ENCODE peak calls at places on chromosomes 4 and X, in eight cellular contexts. A is activated CD4-positive, alpha-beta T cell treated with anti-CD3 and anti-CD28 coated beads for 1 hour; M is NCI-H345; R is T-helper 2 cell; Z is progenitor cell of endocrine pancreas; Q is stimulated activated CD4-positive, alpha-beta T cell treated with anti-CD3 and anti-CD28 coated beads, TNF-alpha, amount 100 ng/mL, for 48 hours; H is NCI-H1092; U is occipital lobe. D is an unnamed sample.

GRCh38 chr4:168743576-168743975 is 246.7 kb downstream of the PALLD start:
- DNase-seq in A (no peak), M (peak), R (no peak), Z (no peak), Q (no peak), H (no peak), U (no peak), D (peak)

GRCh38 chr4:87506974-87507701 is 22.0 kb downstream of the SPARCL1 start:
- DNase-seq in A (no peak), M (no peak), R (peak), Z (no peak), Q (no peak), H (no peak), U (no peak), D (no peak)

GRCh38 chr4:78592104-78592783 is 40.7 kb downstream of the ANXA3 start:
- DNase-seq in A (no peak), M (no peak), R (peak), Z (no peak), Q (no peak), H (no peak), U (no peak), D (no peak)

GRCh38 chr4:158462611-158463010 is 59.1 kb upstream of the RXFP1 start:
- DNase-seq in A (no peak), M (no peak), R (no peak), Z (no peak), Q (no peak), H (no peak), U (no peak), D (no peak)

GRCh38 chrX:42825201-42825600 is 47.2 kb upstream of the PPP1R2C start:
- DNase-seq in A (no peak), M (no peak), R (no peak), Z (no peak), Q (no peak), H (no peak), U (no peak), D (no peak)

GRCh38 chr4:185341841-185342240 is 53.9 kb downstream of the LRP2BP start:
- DNase-seq in A (no peak), M (no peak), R (peak), Z (no peak), Q (no peak), H (no peak), U (no peak), D (no peak)

GRCh38 chr4:131430302-131430701 is 1718.8 kb upstream of the PCDH10 start:
- DNase-seq in A (no peak), M (no peak), R (peak), Z (no peak), Q (no peak), H (no peak), U (no peak), D (no peak)

GRCh38 chr4:179415842-179416223 is 1973.6 kb upstream of the AGA start:
- DNase-seq in A (no peak), M (no peak), R (no peak), Z (no peak), Q (no peak), H (no peak), U (no peak), D (peak)

GRCh38 chrX:134821901-134822300 is 163.6 kb upstream of the PLAC1 start:
- DNase-seq in A (no peak), M (no peak), R (no peak), Z (no peak), Q (no peak), H (no peak), U (no peak), D (no peak)

GRCh38 chr4:79528241-79528706 is 120.2 kb upstream of the GK2 start:
- DNase-seq in A (no peak), M (no peak), R (peak), Z (no peak), Q (no peak), H (no peak), U (no peak), D (no peak)

GRCh38 chr4:145345401-145345800 is 136.3 kb upstream of the SMAD1 start:
- DNase-seq in A (no peak), M (no peak), R (no peak), Z (no peak), Q (no peak), H (no peak), U (no peak), D (no peak)

GRCh38 chrX:23938690-23939089 is 30.9 kb downstream of the CXorf58 start:
- DNase-seq in A (no peak), M (no peak), R (no peak), Z (no peak), Q (no peak), H (no peak), U (no peak), D (no peak)

GRCh38 chr4:181604546-181604945 is 638.7 kb upstream of the TENM3 start:
- DNase-seq in A (no peak), M (no peak), R (no peak), Z (no peak), Q (no peak), H (no peak), U (no peak), D (no peak)

GRCh38 chr4:139676913-139677585 is 11.4 kb downstream of the MGST2 start:
- DNase-seq in A (no peak), M (no peak), R (no peak), Z (no peak), Q (no peak), H (no peak), U (no peak), D (no peak)

GRCh38 chr4:67393699-67394281 is 151.5 kb downstream of the CENPC start:
- DNase-seq in A (no peak), M (peak), R (peak), Z (no peak), Q (no peak), H (peak), U (no peak), D (no peak)

GRCh38 chr4:76723916-76724315 is 174.0 kb downstream of the SOWAHB start:
- DNase-seq in A (no peak), M (no peak), R (no peak), Z (no peak), Q (no peak), H (no peak), U (no peak), D (no peak)

GRCh38 chrX:47185241-47185640 is 8.4 kb upstream of the UBA1 start:
- DNase-seq in A (no peak), M (no peak), R (no peak), Z (no peak), Q (no peak), H (no peak), U (no peak), D (no peak)

GRCh38 chr4:108889696-108890475 is 127.0 kb upstream of the ETNPPL start:
- DNase-seq in A (no peak), M (no peak), R (no peak), Z (no peak), Q (no peak), H (no peak), U (no peak), D (no peak)

GRCh38 chr4:14987054-14987453 is 15.2 kb upstream of the CPEB2 start:
- DNase-seq in A (no peak), M (no peak), R (no peak), Z (no peak), Q (no peak), H (no peak), U (no peak), D (no peak)